ENCODE peak calls at places on chromosome 18, in five cellular contexts. U is heart right ventricle, B is glutamatergic neuron, K is MV-4-11, O is GM03348. P is an unnamed sample.
A peak's percentile ranks its signal among the peaks of the same experiment; 100 is the strongest.

GRCh38 chr18:26574958-26575864 is 26.9 kb upstream of the KCTD1 start:
- DNase-seq in U (peak; percentile 5), B (peak; percentile 37), K (no peak), O (peak; percentile 68), P (no peak)

GRCh38 chr18:48020337-48021250 is 90.1 kb upstream of the SMAD2 start:
- DNase-seq in U (no peak), B (no peak), K (no peak), O (no peak), P (no peak)

GRCh38 chr18:74225193-74225840 is 66.4 kb downstream of the CYB5A start:
- DNase-seq in U (no peak), B (no peak), K (no peak), O (no peak), P (no peak)

GRCh38 chr18:32019251-32019943 is 772 bp downstream of the RNF125 start:
- DNase-seq in U (peak; percentile 11), B (peak; percentile 38), K (peak; percentile 33), O (peak; percentile 38), P (peak; percentile 28)

GRCh38 chr18:13216732-13217465 is 1.7 kb upstream of the LDLRAD4 start:
- DNase-seq in U (peak; percentile 53), B (peak; percentile 65), K (no peak), O (peak; percentile 70), P (peak; percentile 27)

GRCh38 chr18:55821219-55821618 is 233.2 kb upstream of the TCF4 start:
- DNase-seq in U (no peak), B (no peak), K (no peak), O (peak; percentile 28), P (no peak)

GRCh38 chr18:51193621-51194287 is 3.7 kb downstream of the MEX3C start:
- DNase-seq in U (no peak), B (no peak), K (no peak), O (peak; percentile 12), P (no peak)

GRCh38 chr18:11309172-11309571 is 159.8 kb upstream of the PIEZO2 start:
- DNase-seq in U (no peak), B (no peak), K (peak; percentile 71), O (no peak), P (no peak)

GRCh38 chr18:13809025-13809384 is 14.9 kb upstream of the MC5R start:
- DNase-seq in U (no peak), B (no peak), K (no peak), O (no peak), P (no peak)

GRCh38 chr18:62868645-62869044 is 153.3 kb downstream of the PHLPP1 start:
- DNase-seq in U (no peak), B (no peak), K (no peak), O (no peak), P (no peak)

GRCh38 chr18:11847811-11848210 is 3.4 kb upstream of the CHMP1B start:
- DNase-seq in U (no peak), B (no peak), K (no peak), O (no peak), P (no peak)

GRCh38 chr18:46369323-46369722 is 265.1 kb downstream of the HAUS1 start:
- DNase-seq in U (no peak), B (no peak), K (no peak), O (no peak), P (no peak)

GRCh38 chr18:79210002-79210910 is 141.1 kb downstream of the ATP9B start:
- DNase-seq in U (no peak), B (no peak), K (peak; percentile 81), O (no peak), P (no peak)

GRCh38 chr18:64110692-64111480 is 38.0 kb downstream of the LINC00305 start:
- DNase-seq in U (no peak), B (no peak), K (peak; percentile 5), O (no peak), P (no peak)

GRCh38 chr18:31774477-31774785 is 13.8 kb upstream of the SLC25A52 start:
- DNase-seq in U (no peak), B (no peak), K (peak; percentile 57), O (no peak), P (no peak)

GRCh38 chr18:32318581-32318980 is 128.7 kb downstream of the MEP1B start:
- DNase-seq in U (no peak), B (no peak), K (no peak), O (peak; percentile 11), P (no peak)

GRCh38 chr18:11976882-11977281 is 4.4 kb upstream of the IMPA2 start:
- DNase-seq in U (no peak), B (no peak), K (peak; percentile 19), O (no peak), P (no peak)

GRCh38 chr18:12911025-12911927 is 27.2 kb upstream of the PTPN2 start:
- DNase-seq in U (peak; percentile 13), B (peak; percentile 60), K (no peak), O (peak; percentile 60), P (peak; percentile 34)

GRCh38 chr18:63271881-63272299 is 47.7 kb downstream of the BCL2 start:
- DNase-seq in U (no peak), B (no peak), K (peak; percentile 64), O (peak; percentile 24), P (no peak)

GRCh38 chr18:57544958-57545661 is 41.4 kb downstream of the FECH start:
- DNase-seq in U (no peak), B (no peak), K (peak; percentile 93), O (no peak), P (no peak)

GRCh38 chr18:58586269-58586668 is 42.6 kb downstream of the ALPK2 start:
- DNase-seq in U (no peak), B (no peak), K (no peak), O (no peak), P (no peak)

GRCh38 chr18:22542400-22542835 is 124.7 kb upstream of the CTAGE1 start:
- DNase-seq in U (no peak), B (no peak), K (no peak), O (peak; percentile 75), P (no peak)

GRCh38 chr18:57776767-57777166 is 26.3 kb downstream of the ATP8B1 start:
- DNase-seq in U (no peak), B (no peak), K (peak; percentile 55), O (peak; percentile 59), P (no peak)

GRCh38 chr18:55650363-55650870 is 62.4 kb upstream of the TCF4 start:
- DNase-seq in U (no peak), B (no peak), K (peak; percentile 17), O (peak; percentile 20), P (no peak)

P was measured in stimulated activated naive B cell treated with anti-CD40 and anti-IgM and Interleukin-4, amounts not matched to agents 10 μg/mL and 1 μg/mL and 100 μg/mL, for 72 hours.